ENCODE peak calls at places on chromosomes 7 and 10, in four cellular contexts. Q is endothelial cell of umbilical vein, R is K562, K is keratinocyte. M is an unnamed sample. For H3K9me1, the result is how much of the 10 kb centered on the place peaks cover.

GRCh38 chr10:92239600-92240288 is 51.1 kb downstream of the CPEB3 start:
- DNase-seq in Q (peak), R (no peak), K (no peak), M (peak)

GRCh38 chr10:26407406-26407969 is 30.7 kb upstream of the APBB1IP start:
- DNase-seq in Q (no peak), R (no peak), K (no peak), M (no peak)

GRCh38 chr10:36675458-36675880 is 449.9 kb upstream of the ANKRD30A start:
- DNase-seq in Q (no peak), R (no peak), K (no peak), M (peak)

GRCh38 chr7:105122619-105123018 is 108.6 kb downstream of the KMT2E start:
- DNase-seq in Q (no peak), R (no peak), K (no peak), M (no peak)

GRCh38 chr10:105586451-105587098 is 945.5 kb downstream of the SORCS3 start:
- DNase-seq in Q (no peak), R (no peak), K (no peak), M (peak)

GRCh38 chr7:92932450-92932849 is 96.1 kb upstream of the CDK6 start:
- DNase-seq in Q (no peak), R (no peak), K (no peak), M (no peak)

GRCh38 chr10:20817116-20817515 is 80.0 kb downstream of the NEBL start:
- DNase-seq in Q (no peak), R (no peak), K (peak), M (no peak)

GRCh38 chr7:96701258-96701657 is 8.4 kb downstream of the SEM1 start:
- DNase-seq in Q (no peak), R (no peak), K (no peak), M (no peak)

GRCh38 chr7:12490105-12490688 is 80.3 kb upstream of the SCIN start:
- DNase-seq in Q (peak), R (peak), K (no peak), M (peak)

GRCh38 chr7:65308300-65308678 is 65.4 kb upstream of the ZNF92 start:
- DNase-seq in Q (no peak), R (no peak), K (no peak), M (no peak)

GRCh38 chr10:132374612-132375011 is 22.4 kb upstream of the PWWP2B start:
- DNase-seq in Q (no peak), R (no peak), K (no peak), M (no peak)

GRCh38 chr7:17546206-17546998 is 247.9 kb downstream of the AHR start:
- DNase-seq in Q (peak), R (no peak), K (no peak), M (peak)

GRCh38 chr10:49562893-49563292 is 24.0 kb upstream of the ERCC6 start:
- DNase-seq in Q (no peak), R (no peak), K (no peak), M (peak)

GRCh38 chr10:70600512-70601395 is 1.8 kb downstream of the PRF1 start:
- DNase-seq in Q (no peak), R (peak), K (no peak), M (no peak)

GRCh38 chr10:70599319-70599718 is 3.2 kb downstream of the PRF1 start:
- DNase-seq in Q (no peak), R (no peak), K (no peak), M (no peak)

GRCh38 chr10:70598857-70599295 is 3.7 kb downstream of the PRF1 start:
- DNase-seq in Q (no peak), R (peak), K (no peak), M (no peak)

GRCh38 chr10:70597856-70598815 is 4.4 kb downstream of the PRF1 start:
- DNase-seq in Q (no peak), R (peak), K (no peak), M (no peak)

DNA sequence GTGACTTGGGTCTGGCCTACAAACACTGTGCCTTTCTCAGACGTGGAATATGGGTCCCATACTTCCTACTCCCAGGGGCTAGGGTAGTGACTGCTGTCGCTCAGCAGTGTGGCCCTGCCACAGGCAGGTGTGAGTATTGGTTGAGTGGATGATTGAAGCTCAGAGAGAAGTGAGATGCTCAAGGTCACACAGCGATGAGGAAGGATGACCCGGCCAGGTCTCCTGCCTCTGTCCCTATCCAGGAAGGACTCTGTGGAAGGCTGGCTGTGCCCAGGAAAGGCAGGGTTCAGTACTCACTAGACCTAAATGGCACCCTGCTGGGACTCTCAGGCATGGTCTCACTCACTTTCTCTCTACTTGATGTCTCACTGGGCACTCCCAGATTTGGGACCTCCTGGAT is 2.8 kb downstream of the PRF1 start:
- DNase-seq in Q (no peak), R (no peak), K (no peak), M (no peak)
- H3K4me2 ChIP-seq in Q (no peak), R (no peak), K (no peak), M (no peak)

GRCh38 chr10:103856497-103857175 is 1.3 kb upstream of the SH3PXD2A start:
- DNase-seq in Q (no peak), R (no peak), K (no peak), M (no peak)
- H3K9me1 ChIP-seq in Q (under half), R (under half), K (under half), M (under half)

GRCh38 chr10:88494537-88494936 is 88.6 kb downstream of the RNLS start:
- DNase-seq in Q (no peak), R (no peak), K (no peak), M (no peak)

GRCh38 chr10:88491314-88491713 is 91.8 kb downstream of the RNLS start:
- DNase-seq in Q (no peak), R (no peak), K (no peak), M (no peak)

GRCh38 chr10:88489107-88489506 is 94.0 kb downstream of the RNLS start:
- DNase-seq in Q (no peak), R (no peak), K (no peak), M (no peak)

GRCh38 chr10:88493676-88494483 is 89.2 kb downstream of the RNLS start:
- DNase-seq in Q (peak), R (no peak), K (no peak), M (peak)

GRCh38 chr10:88490216-88490980 is 92.7 kb downstream of the RNLS start:
- DNase-seq in Q (no peak), R (no peak), K (no peak), M (no peak)
- H3K4me2 ChIP-seq in Q (no peak), R (no peak), K (no peak), M (no peak)

GRCh38 chr7:40506158-40506557 is 371.4 kb downstream of the SUGCT start:
- DNase-seq in Q (no peak), R (no peak), K (no peak), M (no peak)
- H3K9me1 ChIP-seq in Q (under half), R (under half), K (under half), M (under half)

DNA sequence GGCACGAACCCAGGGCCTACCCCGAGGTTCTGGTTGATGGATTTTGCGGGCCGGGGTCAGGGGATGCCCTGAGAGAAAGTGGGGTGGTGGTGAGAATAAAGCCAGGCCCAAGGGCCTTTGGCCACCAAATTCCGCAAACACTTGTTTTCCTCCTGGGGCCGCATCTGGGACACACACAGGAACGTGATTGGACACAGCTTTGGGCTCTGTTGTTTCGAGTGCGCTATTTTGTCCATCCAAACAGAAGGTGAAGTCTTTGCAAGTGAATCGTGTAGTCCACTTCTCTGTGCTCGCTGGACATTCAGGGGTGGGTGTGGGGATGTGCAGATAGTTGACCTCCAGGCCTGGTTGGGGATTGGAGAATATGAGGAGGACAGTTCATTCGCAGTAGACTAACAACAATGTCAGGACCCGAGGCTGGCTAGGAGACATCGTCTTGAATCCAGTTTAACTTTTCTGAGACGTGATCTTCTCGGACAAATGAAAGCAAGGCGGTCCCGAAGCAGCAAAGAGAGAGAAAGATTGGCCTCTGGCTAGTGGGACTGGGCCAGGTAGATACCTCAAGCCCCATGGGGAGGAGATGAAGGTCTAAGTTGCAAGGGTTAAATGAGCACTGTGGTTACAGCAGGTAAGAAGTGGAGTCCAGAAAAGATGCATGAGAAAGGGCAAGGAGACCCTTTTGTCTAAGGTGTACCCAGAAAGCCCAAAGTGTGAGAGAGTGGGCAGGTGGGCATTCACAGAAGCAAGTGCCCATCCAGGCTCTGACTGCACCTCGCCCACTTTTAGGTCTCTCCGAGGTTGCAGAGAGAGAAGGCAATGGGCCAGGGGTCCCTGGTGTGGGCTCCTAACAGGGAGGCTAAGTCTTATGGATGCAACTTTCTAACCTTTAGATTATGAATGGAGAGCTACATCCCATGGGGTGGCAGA is 761 bp upstream of the FAM131B start:
- DNase-seq in Q (no peak), R (no peak), K (no peak), M (no peak)
- H3K4me2 ChIP-seq in Q (no peak), R (no peak), K (no peak), M (peak)

M was measured in IMR-90.